ENCODE peak calls at places on chromosomes 3 and 15, in five cellular contexts. E is esophagus squamous epithelium, C is esophagus muscularis mucosa, H is IMR-90, S is HepG2. K is an unnamed sample.

GRCh38 chr3:67018105-67018788 is 20.1 kb downstream of the KBTBD8 start:
- DNase-seq in E (no peak), C (no peak), H (no peak), S (no peak), K (no peak)

GRCh38 chr3:48504051-48504946 is at the start of gene SHISA5:
- DNase-seq in E (no peak), C (no peak), H (peak), S (no peak), K (peak)

GRCh38 chr3:197476126-197476525 is 79.6 kb downstream of the BDH1 start:
- DNase-seq in E (no peak), C (no peak), H (no peak), S (no peak), K (no peak)

GRCh38 chr3:122530164-122530563 is 15.4 kb upstream of the KPNA1 start:
- DNase-seq in E (no peak), C (no peak), H (no peak), S (no peak), K (no peak)

GRCh38 chr3:114587973-114588372 is 294.1 kb downstream of the TIGIT start:
- DNase-seq in E (no peak), C (no peak), H (no peak), S (no peak), K (no peak)

GRCh38 chr3:19931767-19932188 is 2.2 kb downstream of the EFHB start:
- DNase-seq in E (no peak), C (no peak), H (no peak), S (no peak), K (no peak)

GRCh38 chr3:140577911-140578310 is 100.0 kb upstream of the TRIM42 start:
- DNase-seq in E (no peak), C (no peak), H (no peak), S (no peak), K (no peak)

GRCh38 chr3:187150186-187150585 is 10.9 kb upstream of the RPL39L start:
- DNase-seq in E (no peak), C (no peak), H (no peak), S (no peak), K (no peak)

GRCh38 chr3:44476181-44476599 is 1.3 kb downstream of the ZNF445 start:
- DNase-seq in E (no peak), C (no peak), H (peak), S (no peak), K (no peak)

GRCh38 chr3:10474439-10474723 is 31.0 kb downstream of the ATP2B2 start:
- DNase-seq in E (no peak), C (no peak), H (no peak), S (no peak), K (no peak)

GRCh38 chr3:190673157-190673556 is 159.3 kb downstream of the IL1RAP start:
- DNase-seq in E (no peak), C (no peak), H (peak), S (no peak), K (no peak)

GRCh38 chr3:52752045-52752660 is 18.6 kb downstream of the NEK4 start:
- DNase-seq in E (no peak), C (no peak), H (peak), S (no peak), K (no peak)

GRCh38 chr3:128385080-128385832 is 81.4 kb downstream of the DNAJB8 start:
- DNase-seq in E (no peak), C (no peak), H (peak), S (peak), K (no peak)

GRCh38 chr15:47301481-47301880 is 415.8 kb upstream of the SEMA6D start:
- DNase-seq in E (no peak), C (no peak), H (no peak), S (no peak), K (no peak)

GRCh38 chr3:171380711-171381435 is 79.3 kb downstream of the TNIK start:
- DNase-seq in E (no peak), C (no peak), H (no peak), S (no peak), K (no peak)

GRCh38 chr3:153171918-153172317 is 9.9 kb downstream of the RAP2B start:
- DNase-seq in E (no peak), C (no peak), H (no peak), S (no peak), K (no peak)

GRCh38 chr3:153173758-153174516 is 11.9 kb downstream of the RAP2B start:
- DNase-seq in E (no peak), C (no peak), H (peak), S (peak), K (no peak)

GRCh38 chr3:153169793-153170386 is 7.9 kb downstream of the RAP2B start:
- DNase-seq in E (no peak), C (no peak), H (no peak), S (no peak), K (no peak)

GRCh38 chr3:153176197-153176596 is 14.2 kb downstream of the RAP2B start:
- DNase-seq in E (no peak), C (no peak), H (no peak), S (no peak), K (no peak)

GRCh38 chr3:153172796-153173757 is 11.1 kb downstream of the RAP2B start:
- DNase-seq in E (no peak), C (no peak), H (no peak), S (no peak), K (no peak)
- TF ChIP-seq POLR2A in E (no peak), C (no peak), H (no peak), S (no peak), K (no peak)

DNA sequence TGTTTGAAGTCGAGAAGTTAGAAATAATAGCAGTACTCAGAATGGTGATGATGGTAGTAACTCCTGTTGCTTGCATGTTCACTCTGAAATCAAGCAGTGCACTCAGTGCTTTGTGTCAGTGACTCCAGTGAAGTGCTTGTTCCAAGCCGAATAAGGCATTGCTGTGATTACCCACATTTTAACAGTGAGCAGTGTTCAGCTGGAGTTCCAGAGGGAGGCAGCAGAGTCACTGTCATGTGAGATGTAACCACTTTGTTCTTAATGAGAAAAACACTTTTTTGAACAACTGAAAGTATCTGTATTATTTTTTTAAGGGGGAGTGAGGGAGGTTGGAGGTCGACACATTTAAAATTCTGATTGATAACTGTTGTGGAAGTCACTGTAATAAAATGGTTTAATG is 3.7 kb downstream of the MDFIC2 start:
- DNase-seq in E (no peak), C (no peak), H (peak), S (no peak), K (no peak)
- H3K4me3 ChIP-seq in E (no peak), C (no peak), H (no peak), S (no peak), K (no peak)

GRCh38 chr15:82805994-82806406 is at the start of gene FSD2:
- DNase-seq in E (no peak), C (no peak), H (no peak), S (no peak), K (no peak)
- TF ChIP-seq POLR2A in E (no peak), C (no peak), H (no peak), S (no peak), K (no peak)

GRCh38 chr15:70185251-70185711 is 87.6 kb upstream of the TLE3 start:
- DNase-seq in E (no peak), C (no peak), H (no peak), S (no peak), K (no peak)
- H3K4me3 ChIP-seq in E (no peak), C (no peak), H (no peak), S (no peak), K (no peak)

GRCh38 chr15:70762469-70763119 is 764 bp downstream of the UACA start:
- DNase-seq in E (no peak), C (no peak), H (peak), S (no peak), K (peak)
- TF ChIP-seq POLR2A in E (no peak), C (no peak), H (peak), S (no peak), K (no peak)

GRCh38 chr15:85584791-85585360 is 204.5 kb downstream of the AKAP13 start:
- DNase-seq in E (no peak), C (no peak), H (no peak), S (no peak), K (no peak)
- H3K4me3 ChIP-seq in E (peak), C (peak), H (no peak), S (no peak), K (no peak)

GRCh38 chr3:125014570-125015179 is 41.1 kb downstream of the HEG1 start:
- DNase-seq in E (no peak), C (no peak), H (no peak), S (no peak), K (no peak)
- TF ChIP-seq POLR2A in E (no peak), C (no peak), H (no peak), S (no peak), K (no peak)

DNA sequence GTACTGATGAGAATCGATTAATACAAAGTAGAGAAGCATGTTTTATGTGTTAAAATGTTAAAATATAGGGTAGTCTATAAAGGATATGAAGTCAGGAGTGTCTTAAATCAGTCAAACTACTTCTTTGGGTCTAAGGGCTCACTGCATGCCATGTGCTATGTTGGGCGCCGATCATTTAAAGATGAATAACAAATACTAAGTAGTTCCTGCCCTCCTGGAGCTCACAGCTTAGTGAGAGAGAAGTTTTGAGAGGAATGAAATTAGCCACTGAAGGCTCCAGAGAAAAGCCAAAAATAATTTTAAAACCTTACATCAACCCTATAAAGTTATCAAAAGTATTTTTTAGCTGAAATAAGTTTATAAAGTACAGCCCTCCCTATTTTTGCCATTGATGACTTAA is 44.5 kb downstream of the BLM start:
- DNase-seq in E (no peak), C (no peak), H (no peak), S (no peak), K (no peak)
- H3K4me3 ChIP-seq in E (no peak), C (no peak), H (no peak), S (no peak), K (no peak)